ENCODE peak calls at places on chromosome 4, in five cellular contexts. One of them, this sample, is unnamed.

GRCh38 chr4:56462157-56462556 is 5.3 kb upstream of the SRP72 start:
- DNase-seq in GF-D8: no peak
- DNase-seq in caudate nucleus: no peak
- DNase-seq in NB4: no peak
- DNase-seq in LoVo: no peak
- DNase-seq in this sample: no peak

GRCh38 chr4:11634283-11634682 is 205.6 kb upstream of the HS3ST1 start:
- DNase-seq in LoVo: no peak
- DNase-seq in GF-D8: no peak
- DNase-seq in caudate nucleus: no peak
- DNase-seq in NB4: no peak
- DNase-seq in this sample: peak; percentile 26

GRCh38 chr4:89753601-89754066 is 83.3 kb downstream of the SNCA start:
- DNase-seq in caudate nucleus: no peak
- DNase-seq in GF-D8: no peak
- DNase-seq in LoVo: peak; percentile 75
- DNase-seq in NB4: no peak
- DNase-seq in this sample: peak; percentile 74

GRCh38 chr4:100590308-100590707 is 72.5 kb upstream of the EMCN start:
- DNase-seq in GF-D8: no peak
- DNase-seq in caudate nucleus: no peak
- DNase-seq in NB4: no peak
- DNase-seq in LoVo: no peak
- DNase-seq in this sample: no peak

GRCh38 chr4:26420903-26421302 is 69.4 kb downstream of the CCKAR start:
- DNase-seq in NB4: no peak
- DNase-seq in GF-D8: no peak
- DNase-seq in caudate nucleus: no peak
- DNase-seq in LoVo: no peak
- DNase-seq in this sample: no peak

GRCh38 chr4:16158504-16158852 is 67.8 kb downstream of the TAPT1 start:
- DNase-seq in caudate nucleus: no peak
- DNase-seq in NB4: no peak
- DNase-seq in GF-D8: no peak
- DNase-seq in LoVo: peak; percentile 52
- DNase-seq in this sample: no peak

GRCh38 chr4:152708806-152709205 is 29.0 kb upstream of the TMEM154 start:
- DNase-seq in caudate nucleus: no peak
- DNase-seq in NB4: no peak
- DNase-seq in LoVo: no peak
- DNase-seq in GF-D8: no peak
- DNase-seq in this sample: no peak

GRCh38 chr4:147085796-147086195 is 140.1 kb upstream of the TTC29 start:
- DNase-seq in caudate nucleus: no peak
- DNase-seq in LoVo: no peak
- DNase-seq in NB4: no peak
- DNase-seq in GF-D8: no peak
- DNase-seq in this sample: no peak

GRCh38 chr4:132958457-132959263 is 190.4 kb upstream of the PCDH10 start:
- DNase-seq in NB4: no peak
- DNase-seq in LoVo: no peak
- DNase-seq in GF-D8: no peak
- DNase-seq in caudate nucleus: no peak
- DNase-seq in this sample: no peak

GRCh38 chr4:23877758-23878229 is 12.1 kb downstream of the PPARGC1A start:
- DNase-seq in caudate nucleus: no peak
- DNase-seq in LoVo: no peak
- DNase-seq in GF-D8: no peak
- DNase-seq in NB4: no peak
- DNase-seq in this sample: no peak

GRCh38 chr4:66906314-66906713 is 639.0 kb downstream of the CENPC start:
- DNase-seq in LoVo: no peak
- DNase-seq in caudate nucleus: no peak
- DNase-seq in GF-D8: no peak
- DNase-seq in NB4: no peak
- DNase-seq in this sample: no peak

GRCh38 chr4:26032572-26033320 is 118.7 kb downstream of the SMIM20 start:
- DNase-seq in LoVo: no peak
- DNase-seq in NB4: no peak
- DNase-seq in GF-D8: no peak
- DNase-seq in caudate nucleus: no peak
- DNase-seq in this sample: no peak

GRCh38 chr4:55437356-55437796 is 41.6 kb downstream of the TMEM165 start:
- DNase-seq in LoVo: peak; percentile 12
- DNase-seq in caudate nucleus: no peak
- DNase-seq in NB4: no peak
- DNase-seq in GF-D8: no peak
- DNase-seq in this sample: no peak

GRCh38 chr4:87937523-87937922 is 38.0 kb upstream of the SPP1 start:
- DNase-seq in caudate nucleus: no peak
- DNase-seq in LoVo: no peak
- DNase-seq in NB4: no peak
- DNase-seq in GF-D8: no peak
- DNase-seq in this sample: no peak

GRCh38 chr4:180455226-180455625 is 1788.0 kb upstream of the TENM3 start:
- DNase-seq in LoVo: no peak
- DNase-seq in caudate nucleus: no peak
- DNase-seq in NB4: no peak
- DNase-seq in GF-D8: no peak
- DNase-seq in this sample: no peak

GRCh38 chr4:172173206-172173605 is 360.0 kb downstream of the GALNTL6 start:
- DNase-seq in GF-D8: no peak
- DNase-seq in caudate nucleus: peak; percentile 3
- DNase-seq in LoVo: no peak
- DNase-seq in NB4: no peak
- DNase-seq in this sample: no peak

GRCh38 chr4:182144621-182145359 is 98.4 kb upstream of the TENM3 start:
- DNase-seq in LoVo: no peak
- DNase-seq in NB4: no peak
- DNase-seq in caudate nucleus: no peak
- DNase-seq in GF-D8: no peak
- DNase-seq in this sample: no peak

GRCh38 chr4:6329478-6330383 is 60.1 kb downstream of the WFS1 start:
- DNase-seq in GF-D8: no peak
- DNase-seq in LoVo: no peak
- DNase-seq in NB4: no peak
- DNase-seq in caudate nucleus: no peak
- DNase-seq in this sample: no peak

GRCh38 chr4:104490770-104491395 is 3.8 kb downstream of the CXXC4 start:
- DNase-seq in LoVo: peak; percentile 60
- DNase-seq in caudate nucleus: peak; percentile 68
- DNase-seq in NB4: peak; percentile 67
- DNase-seq in GF-D8: no peak
- DNase-seq in this sample: peak; percentile 53

GRCh38 chr4:2946812-2947600 is 16.2 kb downstream of the NOP14 start:
- DNase-seq in GF-D8: no peak
- DNase-seq in NB4: no peak
- DNase-seq in caudate nucleus: no peak
- DNase-seq in LoVo: no peak
- DNase-seq in this sample: no peak

GRCh38 chr4:170978990-170979389 is 834.2 kb upstream of the GALNTL6 start:
- DNase-seq in NB4: no peak
- DNase-seq in caudate nucleus: no peak
- DNase-seq in GF-D8: no peak
- DNase-seq in LoVo: no peak
- DNase-seq in this sample: no peak

GRCh38 chr4:99572527-99573240 is 1.9 kb upstream of the MTTP start:
- DNase-seq in caudate nucleus: no peak
- DNase-seq in NB4: no peak
- DNase-seq in LoVo: no peak
- DNase-seq in GF-D8: no peak
- DNase-seq in this sample: no peak

GRCh38 chr4:53490965-53491622 is 100.2 kb downstream of the LNX1 start:
- DNase-seq in GF-D8: no peak
- DNase-seq in caudate nucleus: no peak
- DNase-seq in NB4: peak; percentile 68
- DNase-seq in LoVo: peak; percentile 19
- DNase-seq in this sample: no peak

GRCh38 chr4:46219872-46220271 is 96.0 kb upstream of the GABRG1 start:
- DNase-seq in LoVo: no peak
- DNase-seq in NB4: no peak
- DNase-seq in GF-D8: no peak
- DNase-seq in caudate nucleus: no peak
- DNase-seq in this sample: no peak

GRCh38 chr4:7897811-7898210 is 41.9 kb downstream of the AFAP1 start:
- DNase-seq in GF-D8: no peak
- DNase-seq in NB4: no peak
- DNase-seq in caudate nucleus: no peak
- DNase-seq in LoVo: no peak
- DNase-seq in this sample: no peak

GRCh38 chr4:156109943-156110925 is 156.6 kb upstream of the CTSO start:
- DNase-seq in NB4: peak; percentile 55
- DNase-seq in GF-D8: peak; percentile 26
- DNase-seq in caudate nucleus: no peak
- DNase-seq in LoVo: no peak
- DNase-seq in this sample: no peak

GRCh38 chr4:183181081-183181480 is 82.0 kb downstream of the WWC2 start:
- DNase-seq in NB4: no peak
- DNase-seq in LoVo: no peak
- DNase-seq in GF-D8: no peak
- DNase-seq in caudate nucleus: no peak
- DNase-seq in this sample: no peak

GRCh38 chr4:8205749-8206611 is 6.9 kb downstream of the SH3TC1 start:
- DNase-seq in GF-D8: no peak
- DNase-seq in NB4: peak; percentile 76
- DNase-seq in caudate nucleus: no peak
- DNase-seq in LoVo: no peak
- DNase-seq in this sample: no peak

GRCh38 chr4:22179124-22179874 is 230.7 kb upstream of the KCNIP4 start:
- DNase-seq in GF-D8: no peak
- DNase-seq in caudate nucleus: no peak
- DNase-seq in NB4: no peak
- DNase-seq in LoVo: no peak
- DNase-seq in this sample: peak; percentile 17

GRCh38 chr4:7161721-7162214 is 30.6 kb upstream of the SORCS2 start:
- DNase-seq in caudate nucleus: no peak
- DNase-seq in LoVo: no peak
- DNase-seq in GF-D8: no peak
- DNase-seq in NB4: no peak
- DNase-seq in this sample: no peak